ENCODE peak calls at places on chromosome 20, in seven cellular contexts. One of them, this sample, is unnamed.

GRCh38 chr20:51393566-51393965 is 149.0 kb downstream of the NFATC2 start:
- DNase-seq in GM23248: no peak
- DNase-seq in foreskin keratinocyte: no peak
- DNase-seq in tibial nerve: no peak
- DNase-seq in adrenal gland: peak; percentile 62
- DNase-seq in mammary epithelial cell: no peak
- DNase-seq in SK-N-SH: no peak
- DNase-seq in this sample: no peak

GRCh38 chr20:9440891-9441290 is 73.5 kb upstream of the LAMP5 start:
- DNase-seq in adrenal gland: no peak
- DNase-seq in foreskin keratinocyte: no peak
- DNase-seq in GM23248: no peak
- DNase-seq in SK-N-SH: no peak
- DNase-seq in tibial nerve: no peak
- DNase-seq in mammary epithelial cell: no peak
- DNase-seq in this sample: no peak

GRCh38 chr20:2206957-2207769 is 88.6 kb upstream of the TGM3 start:
- DNase-seq in adrenal gland: peak; percentile 80
- DNase-seq in foreskin keratinocyte: no peak
- DNase-seq in GM23248: peak; percentile 88
- DNase-seq in SK-N-SH: peak; percentile 93
- DNase-seq in mammary epithelial cell: peak; percentile 52
- DNase-seq in tibial nerve: peak; percentile 54
- DNase-seq in this sample: peak; percentile 15

GRCh38 chr20:36541227-36542018 is at the start of gene MYL9:
- DNase-seq in adrenal gland: peak; percentile 93
- DNase-seq in tibial nerve: peak; percentile 91
- DNase-seq in GM23248: peak; percentile 90
- DNase-seq in SK-N-SH: no peak
- DNase-seq in mammary epithelial cell: no peak
- DNase-seq in foreskin keratinocyte: no peak
- DNase-seq in this sample: no peak

GRCh38 chr20:5395932-5396727 is 79.4 kb upstream of the PROKR2 start:
- DNase-seq in foreskin keratinocyte: no peak
- DNase-seq in tibial nerve: no peak
- DNase-seq in SK-N-SH: no peak
- DNase-seq in GM23248: no peak
- DNase-seq in mammary epithelial cell: no peak
- DNase-seq in adrenal gland: no peak
- DNase-seq in this sample: no peak

GRCh38 chr20:63624486-63624885 is 2.4 kb downstream of the GMEB2 start:
- DNase-seq in mammary epithelial cell: no peak
- DNase-seq in tibial nerve: no peak
- DNase-seq in foreskin keratinocyte: no peak
- DNase-seq in GM23248: peak; percentile 63
- DNase-seq in SK-N-SH: no peak
- DNase-seq in adrenal gland: no peak
- DNase-seq in this sample: no peak

GRCh38 chr20:33262658-33263065 is 20.4 kb upstream of the BPIFB1 start:
- DNase-seq in tibial nerve: peak; percentile 33
- DNase-seq in foreskin keratinocyte: no peak
- DNase-seq in GM23248: peak; percentile 80
- DNase-seq in mammary epithelial cell: peak; percentile 54
- DNase-seq in adrenal gland: peak; percentile 66
- DNase-seq in SK-N-SH: peak; percentile 52
- DNase-seq in this sample: no peak

GRCh38 chr20:21389368-21389767 is 8.0 kb downstream of the NKX2-4 start:
- DNase-seq in foreskin keratinocyte: no peak
- DNase-seq in GM23248: no peak
- DNase-seq in SK-N-SH: no peak
- DNase-seq in adrenal gland: no peak
- DNase-seq in tibial nerve: no peak
- DNase-seq in mammary epithelial cell: no peak
- DNase-seq in this sample: no peak

GRCh38 chr20:62796699-62797491 is 622 bp downstream of the MRGBP start:
- DNase-seq in mammary epithelial cell: no peak
- DNase-seq in adrenal gland: peak; percentile 74
- DNase-seq in GM23248: no peak
- DNase-seq in tibial nerve: no peak
- DNase-seq in SK-N-SH: no peak
- DNase-seq in foreskin keratinocyte: no peak
- DNase-seq in this sample: no peak

GRCh38 chr20:49863666-49864065 is 51.0 kb downstream of the SLC9A8 start:
- DNase-seq in mammary epithelial cell: no peak
- DNase-seq in SK-N-SH: no peak
- DNase-seq in tibial nerve: no peak
- DNase-seq in foreskin keratinocyte: no peak
- DNase-seq in adrenal gland: no peak
- DNase-seq in GM23248: no peak
- DNase-seq in this sample: no peak

GRCh38 chr20:37185681-37186080 is 6.3 kb upstream of the MROH8 start:
- DNase-seq in GM23248: no peak
- DNase-seq in adrenal gland: no peak
- DNase-seq in mammary epithelial cell: no peak
- DNase-seq in SK-N-SH: no peak
- DNase-seq in tibial nerve: no peak
- DNase-seq in foreskin keratinocyte: no peak
- DNase-seq in this sample: no peak

GRCh38 chr20:34710568-34710839 is 6.4 kb downstream of the TP53INP2 start:
- DNase-seq in GM23248: no peak
- DNase-seq in foreskin keratinocyte: no peak
- DNase-seq in SK-N-SH: no peak
- DNase-seq in tibial nerve: no peak
- DNase-seq in mammary epithelial cell: no peak
- DNase-seq in adrenal gland: no peak
- DNase-seq in this sample: no peak

GRCh38 chr20:50464725-50465650 is 45.2 kb upstream of the PTPN1 start:
- DNase-seq in tibial nerve: no peak
- DNase-seq in mammary epithelial cell: no peak
- DNase-seq in adrenal gland: no peak
- DNase-seq in foreskin keratinocyte: no peak
- DNase-seq in SK-N-SH: no peak
- DNase-seq in GM23248: no peak
- DNase-seq in this sample: no peak

GRCh38 chr20:23082846-23083552 is 3.1 kb downstream of the CD93 start:
- DNase-seq in GM23248: no peak
- DNase-seq in foreskin keratinocyte: peak; percentile 32
- DNase-seq in adrenal gland: peak; percentile 82
- DNase-seq in tibial nerve: no peak
- DNase-seq in SK-N-SH: no peak
- DNase-seq in mammary epithelial cell: no peak
- DNase-seq in this sample: peak; percentile 3

GRCh38 chr20:23298926-23299672 is 51.5 kb upstream of the NXT1 start:
- DNase-seq in tibial nerve: no peak
- DNase-seq in SK-N-SH: no peak
- DNase-seq in mammary epithelial cell: no peak
- DNase-seq in foreskin keratinocyte: no peak
- DNase-seq in adrenal gland: no peak
- DNase-seq in GM23248: peak; percentile 39
- DNase-seq in this sample: no peak

GRCh38 chr20:63752411-63753101 is 13.0 kb downstream of the SLC2A4RG start:
- DNase-seq in adrenal gland: no peak
- DNase-seq in GM23248: no peak
- DNase-seq in SK-N-SH: peak; percentile 51
- DNase-seq in foreskin keratinocyte: no peak
- DNase-seq in tibial nerve: no peak
- DNase-seq in mammary epithelial cell: no peak
- DNase-seq in this sample: no peak

GRCh38 chr20:33697129-33697528 is 10.9 kb upstream of the E2F1 start:
- DNase-seq in GM23248: peak; percentile 92
- DNase-seq in SK-N-SH: peak; percentile 42
- DNase-seq in foreskin keratinocyte: no peak
- DNase-seq in tibial nerve: peak; percentile 45
- DNase-seq in adrenal gland: peak; percentile 86
- DNase-seq in mammary epithelial cell: no peak
- DNase-seq in this sample: no peak

GRCh38 chr20:13221313-13221672 is 219 bp downstream of the ISM1 start:
- DNase-seq in mammary epithelial cell: no peak
- DNase-seq in adrenal gland: no peak
- DNase-seq in SK-N-SH: no peak
- DNase-seq in tibial nerve: no peak
- DNase-seq in GM23248: peak; percentile 22
- DNase-seq in foreskin keratinocyte: no peak
- DNase-seq in this sample: no peak
- H3K27me3 ChIP-seq in mammary epithelial cell: no peaks in the 10 kb centered on the region
- H3K27me3 ChIP-seq in adrenal gland: peaks cover 25% of the 10 kb centered on the region
- H3K27me3 ChIP-seq in SK-N-SH: peaks cover 41% of the 10 kb centered on the region
- H3K27me3 ChIP-seq in tibial nerve: peaks cover 54% of the 10 kb centered on the region
- H3K27me3 ChIP-seq in GM23248: peaks cover 52% of the 10 kb centered on the region
- H3K27me3 ChIP-seq in foreskin keratinocyte: peaks cover 46% of the 10 kb centered on the region
- H3K27me3 ChIP-seq in this sample: peaks cover 14% of the 10 kb centered on the region

GRCh38 chr20:25065625-25066338 is 7.8 kb upstream of the ACSS1 start:
- DNase-seq in SK-N-SH: peak; percentile 63
- DNase-seq in tibial nerve: peak; percentile 75
- DNase-seq in GM23248: peak; percentile 77
- DNase-seq in adrenal gland: peak; percentile 86
- DNase-seq in foreskin keratinocyte: no peak
- DNase-seq in mammary epithelial cell: peak; percentile 44
- DNase-seq in this sample: peak; percentile 74

GRCh38 chr20:25065044-25065624 is 7.2 kb upstream of the ACSS1 start:
- DNase-seq in GM23248: no peak
- DNase-seq in SK-N-SH: no peak
- DNase-seq in foreskin keratinocyte: no peak
- DNase-seq in mammary epithelial cell: no peak
- DNase-seq in tibial nerve: no peak
- DNase-seq in adrenal gland: no peak
- DNase-seq in this sample: no peak

GRCh38 chr20:25066386-25066785 is 8.4 kb upstream of the ACSS1 start:
- DNase-seq in foreskin keratinocyte: no peak
- DNase-seq in tibial nerve: no peak
- DNase-seq in GM23248: no peak
- DNase-seq in adrenal gland: no peak
- DNase-seq in SK-N-SH: no peak
- DNase-seq in mammary epithelial cell: no peak
- DNase-seq in this sample: no peak

GRCh38 chr20:25064561-25064960 is 6.6 kb upstream of the ACSS1 start:
- DNase-seq in adrenal gland: no peak
- DNase-seq in SK-N-SH: no peak
- DNase-seq in GM23248: no peak
- DNase-seq in foreskin keratinocyte: no peak
- DNase-seq in tibial nerve: no peak
- DNase-seq in mammary epithelial cell: no peak
- DNase-seq in this sample: no peak

GRCh38 chr20:25067102-25067987 is 9.4 kb upstream of the ACSS1 start:
- DNase-seq in mammary epithelial cell: no peak
- DNase-seq in SK-N-SH: no peak
- DNase-seq in adrenal gland: no peak
- DNase-seq in foreskin keratinocyte: no peak
- DNase-seq in GM23248: no peak
- DNase-seq in tibial nerve: no peak
- DNase-seq in this sample: no peak
- H3K27me3 ChIP-seq in mammary epithelial cell: peaks cover 15% of the 10 kb centered on the region
- H3K27me3 ChIP-seq in SK-N-SH: peaks cover 71% of the 10 kb centered on the region
- H3K27me3 ChIP-seq in adrenal gland: peaks cover 9% of the 10 kb centered on the region
- H3K27me3 ChIP-seq in foreskin keratinocyte: peaks cover 80% of the 10 kb centered on the region
- H3K27me3 ChIP-seq in GM23248: peaks cover 59% of the 10 kb centered on the region
- H3K27me3 ChIP-seq in tibial nerve: peaks cover 32% of the 10 kb centered on the region
- H3K27me3 ChIP-seq in this sample: peaks cover 17% of the 10 kb centered on the region

DNA sequence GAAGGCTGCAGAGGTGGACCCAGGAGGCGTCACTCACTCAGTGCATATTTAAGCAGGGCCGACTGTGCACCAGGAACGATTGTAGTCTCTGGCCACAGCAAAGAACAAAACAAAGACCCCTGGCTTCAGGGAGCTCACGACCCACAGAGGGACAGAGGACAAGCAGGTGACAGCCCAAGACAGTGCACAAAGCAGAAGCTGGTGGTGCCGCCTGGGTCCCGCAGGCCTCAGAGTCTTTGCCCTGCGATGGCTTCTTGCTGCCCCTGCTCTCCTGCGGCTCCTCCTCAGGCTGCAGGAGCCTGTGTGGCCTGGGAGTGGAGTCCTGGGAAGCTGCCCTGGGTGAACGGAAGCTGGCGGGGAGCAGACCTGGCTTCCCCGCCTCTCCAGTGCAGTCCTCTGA is 300.0 kb downstream of the PREX1 start:
- DNase-seq in GM23248: no peak
- DNase-seq in mammary epithelial cell: no peak
- DNase-seq in adrenal gland: no peak
- DNase-seq in tibial nerve: no peak
- DNase-seq in SK-N-SH: no peak
- DNase-seq in foreskin keratinocyte: no peak
- DNase-seq in this sample: no peak
- H3K27me3 ChIP-seq in GM23248: no peaks in the 10 kb centered on the region
- H3K27me3 ChIP-seq in mammary epithelial cell: peaks cover 2% of the 10 kb centered on the region
- H3K27me3 ChIP-seq in adrenal gland: no peaks in the 10 kb centered on the region
- H3K27me3 ChIP-seq in tibial nerve: no peaks in the 10 kb centered on the region
- H3K27me3 ChIP-seq in SK-N-SH: no peaks in the 10 kb centered on the region
- H3K27me3 ChIP-seq in foreskin keratinocyte: no peaks in the 10 kb centered on the region
- H3K27me3 ChIP-seq in this sample: peaks cover 2% of the 10 kb centered on the region

GRCh38 chr20:57557926-57558613 is 2.8 kb upstream of the PCK1 start:
- DNase-seq in foreskin keratinocyte: no peak
- DNase-seq in adrenal gland: no peak
- DNase-seq in GM23248: no peak
- DNase-seq in SK-N-SH: no peak
- DNase-seq in tibial nerve: no peak
- DNase-seq in mammary epithelial cell: no peak
- DNase-seq in this sample: no peak

GRCh38 chr20:57558614-57559285 is 2.2 kb upstream of the PCK1 start:
- DNase-seq in foreskin keratinocyte: no peak
- DNase-seq in GM23248: no peak
- DNase-seq in tibial nerve: no peak
- DNase-seq in adrenal gland: no peak
- DNase-seq in mammary epithelial cell: no peak
- DNase-seq in SK-N-SH: no peak
- DNase-seq in this sample: no peak

GRCh38 chr20:57553376-57554018 is 7.4 kb upstream of the PCK1 start:
- DNase-seq in tibial nerve: no peak
- DNase-seq in foreskin keratinocyte: no peak
- DNase-seq in mammary epithelial cell: no peak
- DNase-seq in adrenal gland: no peak
- DNase-seq in SK-N-SH: no peak
- DNase-seq in GM23248: no peak
- DNase-seq in this sample: no peak

GRCh38 chr20:57556980-57557274 is 4.0 kb upstream of the PCK1 start:
- DNase-seq in adrenal gland: no peak
- DNase-seq in tibial nerve: no peak
- DNase-seq in SK-N-SH: no peak
- DNase-seq in mammary epithelial cell: no peak
- DNase-seq in foreskin keratinocyte: no peak
- DNase-seq in GM23248: no peak
- DNase-seq in this sample: no peak

DNA sequence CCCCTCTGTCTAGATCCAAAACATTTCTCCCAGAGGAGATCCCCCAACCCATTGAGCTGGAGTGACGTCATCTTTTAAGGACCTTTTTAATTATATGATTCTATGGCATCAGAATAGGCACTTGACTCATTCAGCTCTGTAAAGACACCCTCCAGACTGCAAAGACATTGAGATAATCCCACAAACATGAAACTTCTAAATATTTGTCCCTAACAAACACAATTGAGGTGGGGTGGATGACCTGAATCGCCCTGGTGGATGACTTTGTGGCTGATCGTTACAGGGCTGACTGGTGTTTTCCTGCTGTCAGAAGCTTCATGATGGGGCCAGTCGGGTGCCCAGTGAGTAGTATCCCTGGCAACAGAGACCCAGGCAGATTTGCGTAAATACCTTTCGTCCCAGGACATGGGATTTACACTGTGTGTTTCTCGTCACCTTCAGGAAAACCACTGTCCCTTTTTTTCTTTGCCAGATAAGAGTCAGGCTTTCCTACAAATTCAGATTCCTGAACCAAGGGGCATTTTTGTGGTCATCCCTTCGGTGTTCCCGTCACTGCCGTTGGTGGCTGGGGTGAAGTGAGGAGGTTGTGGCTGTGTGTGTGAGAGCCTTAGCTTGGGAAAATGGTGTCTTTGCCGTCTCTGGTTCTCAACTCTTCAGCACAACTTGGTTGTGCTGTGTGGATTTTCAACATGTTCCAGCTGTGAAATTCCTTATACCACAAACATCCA is 5.3 kb upstream of the PCK1 start:
- DNase-seq in GM23248: no peak
- DNase-seq in mammary epithelial cell: no peak
- DNase-seq in adrenal gland: no peak
- DNase-seq in tibial nerve: no peak
- DNase-seq in SK-N-SH: no peak
- DNase-seq in foreskin keratinocyte: no peak
- DNase-seq in this sample: no peak
- H3K27me3 ChIP-seq in GM23248: peaks cover 74% of the 10 kb centered on the region
- H3K27me3 ChIP-seq in mammary epithelial cell: peaks cover 7% of the 10 kb centered on the region
- H3K27me3 ChIP-seq in adrenal gland: peaks cover 6% of the 10 kb centered on the region
- H3K27me3 ChIP-seq in tibial nerve: peaks cover 45% of the 10 kb centered on the region
- H3K27me3 ChIP-seq in SK-N-SH: peaks cover 31% of the 10 kb centered on the region
- H3K27me3 ChIP-seq in foreskin keratinocyte: peaks cover 79% of the 10 kb centered on the region
- H3K27me3 ChIP-seq in this sample: peaks cover 2% of the 10 kb centered on the region

This sample was measured in CD4-positive, CD25-positive, alpha-beta regulatory T cell.